ENCODE peak calls at places on chromosomes 4 and X, in seven cellular contexts. One of them, this sample, is unnamed.

GRCh38 chr4:53932784-53933183 is 131.6 kb downstream of the CHIC2 start:
- DNase-seq in NCI-H1092: no peak
- DNase-seq in fibroblast of pulmonary artery: peak; percentile 98
- DNase-seq in stimulated activated CD8-positive, alpha-beta memory T cell treated with anti-CD3 and anti-CD28 coated beads, Interleukin-7, amount 100 ng/mL, for 1 hour: no peak
- DNase-seq in cardiac muscle cell: no peak
- DNase-seq in SHP77: no peak
- DNase-seq in omental fat pad: no peak
- DNase-seq in this sample: no peak

GRCh38 chr4:95095352-95095974 is 337.7 kb downstream of the BMPR1B start:
- DNase-seq in NCI-H1092: no peak
- DNase-seq in fibroblast of pulmonary artery: peak; percentile 59
- DNase-seq in stimulated activated CD8-positive, alpha-beta memory T cell treated with anti-CD3 and anti-CD28 coated beads, Interleukin-7, amount 100 ng/mL, for 1 hour: no peak
- DNase-seq in cardiac muscle cell: peak; percentile 47
- DNase-seq in SHP77: no peak
- DNase-seq in omental fat pad: no peak
- DNase-seq in this sample: no peak

GRCh38 chr4:163385466-163385865 is 41.8 kb downstream of the NPY5R start:
- DNase-seq in NCI-H1092: no peak
- DNase-seq in fibroblast of pulmonary artery: no peak
- DNase-seq in stimulated activated CD8-positive, alpha-beta memory T cell treated with anti-CD3 and anti-CD28 coated beads, Interleukin-7, amount 100 ng/mL, for 1 hour: no peak
- DNase-seq in cardiac muscle cell: no peak
- DNase-seq in SHP77: no peak
- DNase-seq in omental fat pad: no peak
- DNase-seq in this sample: no peak

GRCh38 chrX:103733017-103733416 is 22.3 kb downstream of the TMEM31 start:
- DNase-seq in NCI-H1092: no peak
- DNase-seq in fibroblast of pulmonary artery: no peak
- DNase-seq in stimulated activated CD8-positive, alpha-beta memory T cell treated with anti-CD3 and anti-CD28 coated beads, Interleukin-7, amount 100 ng/mL, for 1 hour: no peak
- DNase-seq in cardiac muscle cell: no peak
- DNase-seq in SHP77: no peak
- DNase-seq in omental fat pad: no peak
- DNase-seq in this sample: no peak

GRCh38 chrX:110941906-110942305 is 146.3 kb upstream of the CHRDL1 start:
- DNase-seq in NCI-H1092: no peak
- DNase-seq in fibroblast of pulmonary artery: no peak
- DNase-seq in stimulated activated CD8-positive, alpha-beta memory T cell treated with anti-CD3 and anti-CD28 coated beads, Interleukin-7, amount 100 ng/mL, for 1 hour: no peak
- DNase-seq in cardiac muscle cell: no peak
- DNase-seq in SHP77: no peak
- DNase-seq in omental fat pad: no peak
- DNase-seq in this sample: no peak

GRCh38 chr4:186891859-186892486 is 168.3 kb upstream of the FAT1 start:
- DNase-seq in NCI-H1092: no peak
- DNase-seq in fibroblast of pulmonary artery: no peak
- DNase-seq in stimulated activated CD8-positive, alpha-beta memory T cell treated with anti-CD3 and anti-CD28 coated beads, Interleukin-7, amount 100 ng/mL, for 1 hour: no peak
- DNase-seq in cardiac muscle cell: no peak
- DNase-seq in SHP77: no peak
- DNase-seq in omental fat pad: no peak
- DNase-seq in this sample: no peak

GRCh38 chrX:10112510-10112909 is 44.3 kb upstream of the CLCN4 start:
- DNase-seq in NCI-H1092: no peak
- DNase-seq in fibroblast of pulmonary artery: no peak
- DNase-seq in stimulated activated CD8-positive, alpha-beta memory T cell treated with anti-CD3 and anti-CD28 coated beads, Interleukin-7, amount 100 ng/mL, for 1 hour: no peak
- DNase-seq in cardiac muscle cell: no peak
- DNase-seq in SHP77: no peak
- DNase-seq in omental fat pad: no peak
- DNase-seq in this sample: no peak

GRCh38 chr4:53476232-53477037 is 99.0 kb downstream of the FIP1L1 start:
- DNase-seq in NCI-H1092: no peak
- DNase-seq in fibroblast of pulmonary artery: peak; percentile 74
- DNase-seq in stimulated activated CD8-positive, alpha-beta memory T cell treated with anti-CD3 and anti-CD28 coated beads, Interleukin-7, amount 100 ng/mL, for 1 hour: no peak
- DNase-seq in cardiac muscle cell: no peak
- DNase-seq in SHP77: no peak
- DNase-seq in omental fat pad: no peak
- DNase-seq in this sample: no peak

GRCh38 chrX:12330841-12331240 is 192.6 kb downstream of the FRMPD4 start:
- DNase-seq in NCI-H1092: no peak
- DNase-seq in fibroblast of pulmonary artery: no peak
- DNase-seq in stimulated activated CD8-positive, alpha-beta memory T cell treated with anti-CD3 and anti-CD28 coated beads, Interleukin-7, amount 100 ng/mL, for 1 hour: no peak
- DNase-seq in cardiac muscle cell: no peak
- DNase-seq in SHP77: no peak
- DNase-seq in omental fat pad: no peak
- DNase-seq in this sample: no peak

This sample was measured in left ventricle myocardium inferior.